ENCODE peak calls at places on chromosomes 16 and 17, in six cellular contexts. One of them, this sample, is unnamed.

GRCh38 chr16:3542601-3543373 is 34.4 kb downstream of the NLRC3 start:
- DNase-seq in PC-3: no peak
- DNase-seq in lower lobe of right lung: no peak
- DNase-seq in ascending aorta: no peak
- DNase-seq in K562: no peak
- DNase-seq in GM12878: no peak
- DNase-seq in this sample: no peak

GRCh38 chr17:47733414-47734288 is 615 bp downstream of the TBX21 start:
- DNase-seq in PC-3: no peak
- DNase-seq in lower lobe of right lung: no peak
- DNase-seq in ascending aorta: no peak
- DNase-seq in K562: no peak
- DNase-seq in GM12878: no peak
- DNase-seq in this sample: no peak

GRCh38 chr17:42288985-42289862 is 926 bp downstream of the STAT5A start:
- DNase-seq in PC-3: no peak
- DNase-seq in lower lobe of right lung: peak
- DNase-seq in ascending aorta: no peak
- DNase-seq in K562: peak
- DNase-seq in GM12878: no peak
- DNase-seq in this sample: no peak

GRCh38 chr17:13550291-13550690 is 51.4 kb downstream of the HS3ST3A1 start:
- DNase-seq in PC-3: peak
- DNase-seq in lower lobe of right lung: no peak
- DNase-seq in ascending aorta: no peak
- DNase-seq in K562: no peak
- DNase-seq in GM12878: no peak
- DNase-seq in this sample: no peak

GRCh38 chr17:76166168-76166567 is 25.1 kb upstream of the FOXJ1 start:
- DNase-seq in PC-3: no peak
- DNase-seq in lower lobe of right lung: no peak
- DNase-seq in ascending aorta: no peak
- DNase-seq in K562: no peak
- DNase-seq in GM12878: no peak
- DNase-seq in this sample: no peak

GRCh38 chr17:32331243-32332040 is 10.5 kb downstream of the C17orf75 start:
- DNase-seq in PC-3: no peak
- DNase-seq in lower lobe of right lung: no peak
- DNase-seq in ascending aorta: no peak
- DNase-seq in K562: no peak
- DNase-seq in GM12878: no peak
- DNase-seq in this sample: no peak

GRCh38 chr16:8511464-8511863 is 78.8 kb downstream of the TMEM114 start:
- DNase-seq in PC-3: no peak
- DNase-seq in lower lobe of right lung: no peak
- DNase-seq in ascending aorta: no peak
- DNase-seq in K562: peak
- DNase-seq in GM12878: no peak
- DNase-seq in this sample: no peak

GRCh38 chr17:50904522-50905459 is 38.6 kb upstream of the TOB1 start:
- DNase-seq in PC-3: peak
- DNase-seq in lower lobe of right lung: peak
- DNase-seq in ascending aorta: no peak
- DNase-seq in K562: no peak
- DNase-seq in GM12878: no peak
- DNase-seq in this sample: no peak

GRCh38 chr17:59074494-59074893 is 32.2 kb downstream of the TRIM37 start:
- DNase-seq in PC-3: no peak
- DNase-seq in lower lobe of right lung: no peak
- DNase-seq in ascending aorta: no peak
- DNase-seq in K562: no peak
- DNase-seq in GM12878: no peak
- DNase-seq in this sample: no peak

GRCh38 chr17:20267459-20267842 is 199.9 kb downstream of the LGALS9B start:
- DNase-seq in PC-3: no peak
- DNase-seq in lower lobe of right lung: no peak
- DNase-seq in ascending aorta: no peak
- DNase-seq in K562: no peak
- DNase-seq in GM12878: peak
- DNase-seq in this sample: no peak

GRCh38 chr17:34645636-34646035 is 66.3 kb downstream of the TMEM132E start:
- DNase-seq in PC-3: no peak
- DNase-seq in lower lobe of right lung: peak
- DNase-seq in ascending aorta: no peak
- DNase-seq in K562: peak
- DNase-seq in GM12878: no peak
- DNase-seq in this sample: no peak

GRCh38 chr16:66914541-66914940 is 4.1 kb downstream of the CDH16 start:
- DNase-seq in PC-3: no peak
- DNase-seq in lower lobe of right lung: no peak
- DNase-seq in ascending aorta: no peak
- DNase-seq in K562: no peak
- DNase-seq in GM12878: no peak
- DNase-seq in this sample: no peak

GRCh38 chr17:2924211-2924610 is 128.0 kb downstream of the RAP1GAP2 start:
- DNase-seq in PC-3: no peak
- DNase-seq in lower lobe of right lung: no peak
- DNase-seq in ascending aorta: no peak
- DNase-seq in K562: no peak
- DNase-seq in GM12878: no peak
- DNase-seq in this sample: no peak

GRCh38 chr16:48542020-48542473 is 67.9 kb downstream of the N4BP1 start:
- DNase-seq in PC-3: peak
- DNase-seq in lower lobe of right lung: peak
- DNase-seq in ascending aorta: no peak
- DNase-seq in K562: no peak
- DNase-seq in GM12878: no peak
- DNase-seq in this sample: peak

GRCh38 chr16:67396159-67396774 is 3.0 kb upstream of the TPPP3 start:
- DNase-seq in PC-3: peak
- DNase-seq in lower lobe of right lung: peak
- DNase-seq in ascending aorta: no peak
- DNase-seq in K562: peak
- DNase-seq in GM12878: no peak
- DNase-seq in this sample: peak

GRCh38 chr16:73228649-73229048 is 180.7 kb upstream of the ZFHX3 start:
- DNase-seq in PC-3: no peak
- DNase-seq in lower lobe of right lung: no peak
- DNase-seq in ascending aorta: no peak
- DNase-seq in K562: no peak
- DNase-seq in GM12878: no peak
- DNase-seq in this sample: no peak

GRCh38 chr16:2835638-2836493 is 5.8 kb downstream of the ZG16B start:
- DNase-seq in PC-3: peak
- DNase-seq in lower lobe of right lung: peak
- DNase-seq in ascending aorta: no peak
- DNase-seq in K562: no peak
- DNase-seq in GM12878: no peak
- DNase-seq in this sample: no peak

GRCh38 chr16:29729116-29729521 is 16.7 kb downstream of the C16orf54 start:
- DNase-seq in PC-3: peak
- DNase-seq in lower lobe of right lung: no peak
- DNase-seq in ascending aorta: no peak
- DNase-seq in K562: peak
- DNase-seq in GM12878: no peak
- DNase-seq in this sample: peak

GRCh38 chr16:54482892-54483574 is 196.4 kb upstream of the IRX3 start:
- DNase-seq in PC-3: no peak
- DNase-seq in lower lobe of right lung: no peak
- DNase-seq in ascending aorta: no peak
- DNase-seq in K562: no peak
- DNase-seq in GM12878: no peak
- DNase-seq in this sample: no peak

GRCh38 chr16:6377956-6378355 is 954.7 kb upstream of the RBFOX1 start:
- DNase-seq in PC-3: no peak
- DNase-seq in lower lobe of right lung: no peak
- DNase-seq in ascending aorta: no peak
- DNase-seq in K562: no peak
- DNase-seq in GM12878: no peak
- DNase-seq in this sample: no peak

GRCh38 chr17:21170829-21171228 is 43.1 kb downstream of the TMEM11 start:
- DNase-seq in PC-3: no peak
- DNase-seq in lower lobe of right lung: no peak
- DNase-seq in ascending aorta: no peak
- DNase-seq in K562: no peak
- DNase-seq in GM12878: no peak
- DNase-seq in this sample: no peak

GRCh38 chr17:80676564-80676963 is 131.9 kb downstream of the RPTOR start:
- DNase-seq in PC-3: no peak
- DNase-seq in lower lobe of right lung: no peak
- DNase-seq in ascending aorta: no peak
- DNase-seq in K562: no peak
- DNase-seq in GM12878: no peak
- DNase-seq in this sample: no peak

GRCh38 chr17:36940313-36941264 is 3.3 kb downstream of the LHX1 start:
- DNase-seq in PC-3: no peak
- DNase-seq in lower lobe of right lung: no peak
- DNase-seq in ascending aorta: no peak
- DNase-seq in K562: no peak
- DNase-seq in GM12878: no peak
- DNase-seq in this sample: no peak

GRCh38 chr17:27070836-27071235 is 223.1 kb upstream of the WSB1 start:
- DNase-seq in PC-3: no peak
- DNase-seq in lower lobe of right lung: no peak
- DNase-seq in ascending aorta: no peak
- DNase-seq in K562: no peak
- DNase-seq in GM12878: no peak
- DNase-seq in this sample: no peak

GRCh38 chr16:78778724-78779004 is 679.2 kb downstream of the WWOX start:
- DNase-seq in PC-3: no peak
- DNase-seq in lower lobe of right lung: no peak
- DNase-seq in ascending aorta: no peak
- DNase-seq in K562: no peak
- DNase-seq in GM12878: no peak
- DNase-seq in this sample: no peak

GRCh38 chr16:77066896-77067496 is 124.0 kb upstream of the MON1B start:
- DNase-seq in PC-3: no peak
- DNase-seq in lower lobe of right lung: no peak
- DNase-seq in ascending aorta: no peak
- DNase-seq in K562: no peak
- DNase-seq in GM12878: no peak
- DNase-seq in this sample: no peak

GRCh38 chr17:64155751-64156544 is 26.0 kb upstream of the ERN1 start:
- DNase-seq in PC-3: peak
- DNase-seq in lower lobe of right lung: no peak
- DNase-seq in ascending aorta: no peak
- DNase-seq in K562: no peak
- DNase-seq in GM12878: no peak
- DNase-seq in this sample: no peak

GRCh38 chr16:5323284-5323683 is 225.7 kb upstream of the EEF2KMT start:
- DNase-seq in PC-3: no peak
- DNase-seq in lower lobe of right lung: no peak
- DNase-seq in ascending aorta: no peak
- DNase-seq in K562: no peak
- DNase-seq in GM12878: no peak
- DNase-seq in this sample: no peak

GRCh38 chr17:40542562-40543411 is 22.5 kb downstream of the CCR7 start:
- DNase-seq in PC-3: no peak
- DNase-seq in lower lobe of right lung: no peak
- DNase-seq in ascending aorta: peak
- DNase-seq in K562: no peak
- DNase-seq in GM12878: no peak
- DNase-seq in this sample: no peak

DNA sequence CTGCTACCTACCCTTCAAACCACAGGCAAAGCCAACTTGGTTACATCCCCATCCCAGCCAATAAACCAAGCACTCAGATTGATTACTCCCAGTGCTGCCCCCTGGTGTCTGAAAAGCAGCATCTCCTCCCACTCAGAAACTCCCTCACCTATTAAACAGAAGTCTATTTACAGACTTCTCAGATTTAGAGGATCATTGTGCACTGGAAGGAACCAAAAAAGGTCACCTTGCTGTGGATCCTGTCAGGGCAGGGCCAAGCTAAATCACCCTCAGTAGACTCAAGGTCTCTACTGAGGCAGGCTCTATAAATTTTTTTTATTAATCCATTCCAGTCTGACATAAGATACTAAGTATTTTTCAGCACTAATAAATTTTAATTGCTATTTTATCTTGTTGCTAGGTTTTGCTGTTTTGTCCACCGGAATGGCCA is 17.6 kb downstream of the HIGD1B start:
- DNase-seq in PC-3: peak
- DNase-seq in lower lobe of right lung: peak
- DNase-seq in ascending aorta: no peak
- DNase-seq in K562: peak
- DNase-seq in GM12878: no peak
- DNase-seq in this sample: peak
- TF ChIP-seq CTCF in PC-3: peak
- TF ChIP-seq CTCF in lower lobe of right lung: peak
- TF ChIP-seq CTCF in ascending aorta: peak
- TF ChIP-seq CTCF in K562: peak
- TF ChIP-seq CTCF in GM12878: peak
- TF ChIP-seq CTCF in this sample: peak

GRCh38 chr16:70738083-70738977 is 52.5 kb upstream of the MTSS2 start:
- DNase-seq in PC-3: peak
- DNase-seq in lower lobe of right lung: peak
- DNase-seq in ascending aorta: no peak
- DNase-seq in K562: peak
- DNase-seq in GM12878: no peak
- DNase-seq in this sample: peak
- TF ChIP-seq CTCF in PC-3: peak
- TF ChIP-seq CTCF in lower lobe of right lung: peak
- TF ChIP-seq CTCF in ascending aorta: peak
- TF ChIP-seq CTCF in K562: peak
- TF ChIP-seq CTCF in GM12878: peak
- TF ChIP-seq CTCF in this sample: peak

GRCh38 chr16:56530872-56531271 is 11.0 kb upstream of the BBS2 start:
- DNase-seq in PC-3: peak
- DNase-seq in lower lobe of right lung: no peak
- DNase-seq in ascending aorta: no peak
- DNase-seq in K562: no peak
- DNase-seq in GM12878: no peak
- DNase-seq in this sample: no peak
- TF ChIP-seq CTCF in PC-3: no peak
- TF ChIP-seq CTCF in lower lobe of right lung: no peak
- TF ChIP-seq CTCF in ascending aorta: no peak
- TF ChIP-seq CTCF in K562: no peak
- TF ChIP-seq CTCF in GM12878: no peak
- TF ChIP-seq CTCF in this sample: no peak

DNA sequence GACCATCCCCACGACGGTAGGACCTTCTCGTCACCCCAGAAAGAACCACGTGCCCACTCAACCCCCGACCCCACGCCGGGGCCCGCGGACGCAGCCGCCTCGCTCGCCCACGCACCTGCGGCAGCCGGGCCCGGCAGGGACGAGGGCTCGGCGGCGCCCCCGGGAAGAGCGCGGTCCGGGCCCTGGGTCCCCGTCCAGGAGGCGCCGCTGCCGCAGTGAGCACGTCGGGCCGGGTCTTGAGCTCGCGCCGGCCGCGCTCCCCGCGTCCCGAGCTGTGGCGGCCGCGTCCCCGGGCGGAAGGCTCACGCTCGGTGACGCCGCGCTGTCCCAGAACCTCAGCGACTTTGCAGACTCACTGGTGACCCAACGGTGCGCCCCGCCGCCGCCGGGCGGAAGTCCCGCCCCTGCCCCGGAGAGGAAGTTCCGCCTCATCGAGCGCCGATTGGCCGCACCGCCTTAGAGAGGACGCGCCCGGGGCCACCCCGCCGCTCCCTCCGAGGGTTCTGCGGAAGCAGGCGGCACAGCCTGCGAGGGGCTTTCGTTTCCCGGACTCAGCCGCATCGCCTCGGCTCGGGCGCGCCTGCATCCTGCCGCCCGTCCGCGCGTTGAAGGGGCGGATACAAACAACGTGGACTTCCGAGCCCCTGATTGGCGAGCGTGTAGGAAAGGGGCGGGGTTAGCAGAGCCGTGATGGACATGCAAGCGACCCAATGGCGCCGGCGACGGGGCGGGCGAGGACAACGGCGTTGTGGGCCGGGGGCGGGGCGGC is 793 bp upstream of the RAB40C start:
- DNase-seq in PC-3: peak
- DNase-seq in lower lobe of right lung: peak
- DNase-seq in ascending aorta: peak
- DNase-seq in K562: peak
- DNase-seq in GM12878: peak
- DNase-seq in this sample: peak
- TF ChIP-seq CTCF in PC-3: no peak
- TF ChIP-seq CTCF in lower lobe of right lung: no peak
- TF ChIP-seq CTCF in ascending aorta: peak
- TF ChIP-seq CTCF in K562: no peak
- TF ChIP-seq CTCF in GM12878: no peak
- TF ChIP-seq CTCF in this sample: no peak